ENCODE peak calls at places on chromosomes 5 and 9, in four cellular contexts. R is A549, N is breast epithelium, O is hepatocyte. B is an unnamed sample. For H3K4me1, the result is how much of the 10 kb centered on the place peaks cover.

GRCh38 chr9:113621309-113621791 is 157.8 kb downstream of the RGS3 start:
- DNase-seq in R (no peak), O (peak), N (peak), B (peak)

GRCh38 chr9:130886981-130887380 is 9.6 kb downstream of the QRFP start:
- DNase-seq in N (no peak), O (no peak), R (no peak), B (peak)

GRCh38 chr9:129383005-129383414 is 204.9 kb upstream of the IER5L start:
- DNase-seq in O (peak), N (peak), R (no peak), B (peak)

GRCh38 chr9:2711716-2712115 is 5.6 kb upstream of the KCNV2 start:
- DNase-seq in N (no peak), R (no peak), O (no peak), B (no peak)

GRCh38 chr9:133705576-133705975 is 32.6 kb downstream of the SARDH start:
- DNase-seq in O (no peak), R (no peak), N (no peak), B (no peak)

GRCh38 chr9:71001780-71002386 is 119.5 kb downstream of the TRPM3 start:
- DNase-seq in O (peak), R (peak), N (peak), B (no peak)

GRCh38 chr5:99320461-99320860 is 391.7 kb upstream of the CHD1 start:
- DNase-seq in N (no peak), O (peak), R (peak), B (no peak)

GRCh38 chr9:87824216-87824875 is 58.3 kb upstream of the SPATA31E1 start:
- DNase-seq in N (no peak), R (no peak), O (no peak), B (peak)

GRCh38 chr9:129458663-129459549 is 162.0 kb downstream of the C9orf50 start:
- DNase-seq in R (no peak), O (peak), N (peak), B (peak)

GRCh38 chr5:126954981-126955380 is 75.4 kb downstream of the MARCHF3 start:
- DNase-seq in R (no peak), O (no peak), N (no peak), B (no peak)

GRCh38 chr5:135353952-135354721 is 44.9 kb downstream of the MACROH2A1 start:
- DNase-seq in O (no peak), R (no peak), N (no peak), B (peak)

GRCh38 chr9:73151653-73152382 is at the start of gene ANXA1:
- DNase-seq in N (no peak), O (peak), R (peak), B (no peak)

DNA sequence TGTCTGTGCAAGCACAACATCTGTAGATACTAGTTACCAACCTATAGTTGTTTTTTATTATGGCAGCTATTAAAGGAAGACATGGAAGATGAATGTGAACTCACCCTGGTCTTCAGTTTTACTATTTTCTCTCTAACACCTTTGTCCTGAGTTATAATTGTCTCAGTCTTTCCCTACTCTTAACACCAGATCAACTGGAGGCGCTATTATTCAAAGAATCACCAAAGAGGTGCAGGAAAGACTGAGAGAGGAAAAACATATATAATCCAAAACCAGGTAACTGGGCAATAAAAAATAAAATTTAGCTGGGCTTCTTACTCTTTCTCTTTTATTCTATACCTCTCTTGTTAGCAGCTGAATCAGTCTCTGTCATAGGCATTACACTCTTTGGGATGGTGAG is 134.2 kb upstream of the C6 start:
- DNase-seq in O (no peak), R (no peak), N (no peak), B (no peak)
- TF ChIP-seq CTCF in O (no peak), R (peak), N (no peak), B (peak)

GRCh38 chr5:131633830-131634229 is 1.2 kb downstream of the RAPGEF6 start:
- DNase-seq in O (no peak), N (no peak), R (no peak), B (no peak)

GRCh38 chr5:131630963-131631350 is 4.1 kb downstream of the RAPGEF6 start:
- DNase-seq in O (no peak), N (no peak), R (no peak), B (peak)

GRCh38 chr5:131627466-131627865 is 7.6 kb downstream of the RAPGEF6 start:
- DNase-seq in R (no peak), N (no peak), O (no peak), B (peak)

GRCh38 chr5:131628990-131629389 is 6.0 kb downstream of the RAPGEF6 start:
- DNase-seq in N (no peak), R (peak), O (no peak), B (no peak)

DNA sequence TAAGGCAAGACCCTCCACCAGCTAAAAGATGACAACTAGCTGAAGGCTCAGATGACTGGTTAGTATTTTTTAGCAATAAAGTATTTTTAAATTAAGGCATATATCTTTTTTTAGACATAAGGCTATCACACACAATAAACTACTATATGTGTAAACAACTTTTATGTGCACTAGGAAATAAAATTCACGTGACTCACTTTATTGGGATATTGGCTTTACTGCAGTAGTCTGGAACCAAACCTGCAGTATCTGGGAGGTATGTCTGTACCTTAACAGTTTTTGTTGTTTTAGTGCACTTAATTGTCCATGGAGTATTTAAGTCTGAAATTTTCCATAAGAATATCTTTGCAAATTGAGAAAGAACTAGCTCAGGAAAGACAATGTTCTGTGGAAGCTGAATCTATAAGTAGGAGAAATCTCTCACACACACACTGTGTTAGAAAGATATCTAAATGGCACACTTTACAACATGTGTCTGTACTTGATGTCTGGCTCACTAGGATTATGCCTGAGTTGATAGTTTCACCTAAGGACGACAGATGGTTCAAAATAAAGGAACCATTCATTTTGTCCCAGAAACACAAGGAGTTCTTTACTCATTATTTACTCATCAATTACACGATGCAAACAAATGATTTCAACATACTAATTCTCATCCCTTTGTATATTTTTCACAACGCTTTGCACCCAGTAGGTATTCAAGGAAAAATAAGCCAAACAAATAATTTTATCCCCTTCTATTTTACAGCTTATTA is 4.6 kb downstream of the RAPGEF6 start:
- DNase-seq in R (no peak), O (no peak), N (no peak), B (no peak)
- H3K4me1 ChIP-seq in R (under half), O (under half), N (under half), B (under half)

DNA sequence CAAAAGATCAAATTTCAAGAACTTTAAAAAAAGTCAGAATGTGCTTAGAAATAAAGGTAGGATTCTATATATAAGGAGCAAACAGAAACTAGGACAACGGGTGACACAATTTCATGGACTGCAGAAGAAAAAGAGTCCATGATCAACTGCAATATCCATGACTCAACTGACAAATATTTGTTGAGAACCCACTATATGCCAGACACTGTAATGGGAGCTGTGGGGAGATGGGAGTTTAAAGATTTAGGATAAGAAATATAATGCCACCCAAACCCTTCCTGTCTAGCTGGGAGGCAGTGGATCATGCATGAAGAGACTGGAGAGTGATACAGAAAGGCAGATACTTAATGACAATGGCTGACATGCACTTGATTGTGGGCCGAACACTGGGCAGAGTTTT is 27.6 kb upstream of the CCDC112 start:
- DNase-seq in R (no peak), O (no peak), N (no peak), B (no peak)
- TF ChIP-seq CTCF in R (no peak), O (no peak), N (no peak), B (no peak)

GRCh38 chr5:79802404-79802803 is 112.8 kb downstream of the CMYA5 start:
- DNase-seq in O (no peak), N (no peak), R (no peak), B (no peak)
- H3K4me1 ChIP-seq in O (under half), N (under half), R (under half), B (under half)

GRCh38 chr5:67152400-67152799 is 44.2 kb downstream of the CD180 start:
- DNase-seq in N (no peak), R (no peak), O (no peak), B (no peak)

GRCh38 chr5:67146981-67147380 is 49.6 kb downstream of the CD180 start:
- DNase-seq in O (no peak), N (no peak), R (no peak), B (no peak)

GRCh38 chr5:67147768-67148167 is 48.8 kb downstream of the CD180 start:
- DNase-seq in N (no peak), O (no peak), R (no peak), B (no peak)

GRCh38 chr5:67149057-67149634 is 47.5 kb downstream of the CD180 start:
- DNase-seq in N (no peak), R (no peak), O (no peak), B (no peak)

GRCh38 chr5:67149933-67150523 is 46.6 kb downstream of the CD180 start:
- DNase-seq in O (no peak), R (no peak), N (no peak), B (peak)
- TF ChIP-seq CTCF in O (peak), R (peak), N (peak), B (peak)

GRCh38 chr5:39159986-39160490 is 59.3 kb downstream of the FYB1 start:
- DNase-seq in R (no peak), N (no peak), O (no peak), B (no peak)
- H3K4me1 ChIP-seq in R (under half), N (under half), O (under half), B (under half)

DNA sequence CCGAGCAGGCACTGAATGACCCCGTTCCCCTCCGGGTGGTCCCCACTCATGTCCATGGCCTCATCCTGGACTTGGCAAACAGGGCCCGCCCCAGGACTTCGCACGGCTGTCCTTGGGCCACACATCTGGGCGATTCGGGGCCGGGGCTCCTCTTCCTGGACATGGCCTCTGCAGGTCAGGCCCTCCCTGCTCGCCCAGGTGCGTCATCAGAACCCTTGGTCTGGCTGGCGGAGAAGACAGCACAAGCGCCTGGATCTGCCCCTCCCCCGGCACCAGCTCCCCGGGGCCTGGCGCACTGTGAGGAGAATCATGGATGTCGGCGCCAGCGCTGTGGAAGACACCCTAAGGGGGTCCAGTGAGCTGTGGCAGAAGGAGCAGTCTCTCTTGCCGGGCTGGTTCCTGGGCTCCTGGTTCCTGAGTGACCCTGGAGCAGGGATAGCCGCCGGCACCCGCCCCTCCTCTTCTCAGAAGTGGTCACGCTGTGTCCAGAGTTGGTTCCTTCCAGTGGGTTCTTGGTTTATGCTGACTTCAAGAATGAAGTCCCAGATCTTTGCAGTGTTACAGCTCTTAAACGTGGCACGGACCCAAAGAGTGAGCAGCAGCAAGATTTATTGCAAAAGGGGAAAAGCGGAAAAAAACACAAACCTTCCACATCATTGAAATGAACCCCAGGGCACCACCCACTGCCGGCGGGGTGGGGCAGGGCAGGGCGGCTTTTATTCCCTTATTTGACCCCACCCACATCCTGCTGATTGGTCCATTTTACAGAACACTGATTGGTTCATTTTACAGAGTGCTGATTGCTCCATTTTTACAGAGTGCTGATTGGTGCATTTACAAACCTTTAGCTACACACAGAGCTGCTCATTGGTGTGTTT is 25.9 kb upstream of the SLC12A7 start:
- DNase-seq in N (peak), R (peak), O (no peak), B (no peak)
- TF ChIP-seq CTCF in N (no peak), R (no peak), O (no peak), B (no peak)